ENCODE peak calls at places on chromosome 16, in four cellular contexts. One of them, this sample, is unnamed. For H3K36me3 and H3K27me3, the result is how much of the 10 kb centered on the place peaks cover.

GRCh38 chr16:3467920-3468319 is 24.4 kb downstream of the NAA60 start:
- DNase-seq in heart left ventricle: no peak
- DNase-seq in bronchial epithelial cell: peak
- DNase-seq in fibroblast of lung: peak
- DNase-seq in this sample: no peak

GRCh38 chr16:81261049-81261648 is 22.7 kb downstream of the BCO1 start:
- DNase-seq in heart left ventricle: no peak
- DNase-seq in bronchial epithelial cell: peak
- DNase-seq in fibroblast of lung: no peak
- DNase-seq in this sample: no peak

GRCh38 chr16:73228649-73229048 is 180.7 kb upstream of the ZFHX3 start:
- DNase-seq in heart left ventricle: peak
- DNase-seq in bronchial epithelial cell: no peak
- DNase-seq in fibroblast of lung: peak
- DNase-seq in this sample: no peak

GRCh38 chr16:48317614-48318013 is 67.6 kb downstream of the SIAH1 start:
- DNase-seq in heart left ventricle: no peak
- DNase-seq in bronchial epithelial cell: peak
- DNase-seq in fibroblast of lung: peak
- DNase-seq in this sample: no peak

GRCh38 chr16:8376430-8376829 is 213.9 kb downstream of the TMEM114 start:
- DNase-seq in heart left ventricle: no peak
- DNase-seq in bronchial epithelial cell: no peak
- DNase-seq in fibroblast of lung: no peak
- DNase-seq in this sample: no peak

GRCh38 chr16:80622007-80622406 is 81.2 kb downstream of the DYNLRB2 start:
- DNase-seq in heart left ventricle: no peak
- DNase-seq in bronchial epithelial cell: no peak
- DNase-seq in fibroblast of lung: no peak
- DNase-seq in this sample: no peak

GRCh38 chr16:8588703-8589292 is 1.5 kb downstream of the TMEM114 start:
- DNase-seq in heart left ventricle: no peak
- DNase-seq in bronchial epithelial cell: no peak
- DNase-seq in fibroblast of lung: no peak
- DNase-seq in this sample: no peak

GRCh38 chr16:11949527-11949926 is 7.7 kb upstream of the NPIPB2 start:
- DNase-seq in heart left ventricle: no peak
- DNase-seq in bronchial epithelial cell: peak
- DNase-seq in fibroblast of lung: peak
- DNase-seq in this sample: no peak

GRCh38 chr16:87243383-87243964 is 73.7 kb downstream of the C16orf95 start:
- DNase-seq in heart left ventricle: no peak
- DNase-seq in bronchial epithelial cell: no peak
- DNase-seq in fibroblast of lung: no peak
- DNase-seq in this sample: no peak

GRCh38 chr16:82741073-82741615 is 114.4 kb downstream of the CDH13 start:
- DNase-seq in heart left ventricle: no peak
- DNase-seq in bronchial epithelial cell: peak
- DNase-seq in fibroblast of lung: peak
- DNase-seq in this sample: no peak

GRCh38 chr16:81604960-81605383 is 160.4 kb downstream of the CMIP start:
- DNase-seq in heart left ventricle: no peak
- DNase-seq in bronchial epithelial cell: peak
- DNase-seq in fibroblast of lung: peak
- DNase-seq in this sample: no peak

GRCh38 chr16:11224894-11225676 is 30.9 kb downstream of the SOCS1 start:
- DNase-seq in heart left ventricle: no peak
- DNase-seq in bronchial epithelial cell: no peak
- DNase-seq in fibroblast of lung: no peak
- DNase-seq in this sample: no peak

GRCh38 chr16:23952128-23953041 is 116.6 kb downstream of the PRKCB start:
- DNase-seq in heart left ventricle: no peak
- DNase-seq in bronchial epithelial cell: no peak
- DNase-seq in fibroblast of lung: peak
- DNase-seq in this sample: no peak

GRCh38 chr16:84742561-84743200 is 42.9 kb downstream of the USP10 start:
- DNase-seq in heart left ventricle: no peak
- DNase-seq in bronchial epithelial cell: no peak
- DNase-seq in fibroblast of lung: no peak
- DNase-seq in this sample: no peak

GRCh38 chr16:89561195-89562026 is 929 bp downstream of the RPL13 start:
- DNase-seq in heart left ventricle: no peak
- DNase-seq in bronchial epithelial cell: no peak
- DNase-seq in fibroblast of lung: no peak
- DNase-seq in this sample: no peak

DNA sequence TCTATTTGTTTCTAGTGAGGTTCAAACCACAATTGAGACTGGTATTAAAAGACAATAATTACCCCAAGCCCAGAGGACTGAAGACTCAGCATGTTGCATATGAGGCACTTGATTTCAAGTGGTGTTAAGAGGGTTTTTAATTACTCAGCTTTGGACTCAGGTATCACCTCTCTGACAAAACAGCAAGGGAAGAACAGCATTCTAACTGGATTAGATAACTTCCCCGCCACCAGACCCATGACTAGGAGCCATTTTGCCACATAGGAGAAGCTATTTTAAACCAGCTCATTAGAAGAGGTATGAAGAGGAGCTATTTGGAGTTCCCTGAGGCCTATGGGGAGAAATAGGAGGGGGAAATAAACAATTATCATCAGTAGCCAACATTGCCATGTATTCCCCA is 226.1 kb upstream of the TOX3 start:
- DNase-seq in heart left ventricle: no peak
- DNase-seq in bronchial epithelial cell: no peak
- DNase-seq in fibroblast of lung: no peak
- DNase-seq in this sample: no peak
- H3K36me3 ChIP-seq in heart left ventricle: under half
- H3K36me3 ChIP-seq in bronchial epithelial cell: under half
- H3K36me3 ChIP-seq in fibroblast of lung: under half
- H3K36me3 ChIP-seq in this sample: under half

GRCh38 chr16:58459344-58460218 is 40.4 kb upstream of the NDRG4 start:
- DNase-seq in heart left ventricle: peak
- DNase-seq in bronchial epithelial cell: peak
- DNase-seq in fibroblast of lung: peak
- DNase-seq in this sample: no peak

GRCh38 chr16:58458634-58459343 is 41.2 kb upstream of the NDRG4 start:
- DNase-seq in heart left ventricle: no peak
- DNase-seq in bronchial epithelial cell: no peak
- DNase-seq in fibroblast of lung: no peak
- DNase-seq in this sample: no peak

GRCh38 chr16:58461056-58461455 is 38.9 kb upstream of the NDRG4 start:
- DNase-seq in heart left ventricle: no peak
- DNase-seq in bronchial epithelial cell: peak
- DNase-seq in fibroblast of lung: no peak
- DNase-seq in this sample: no peak

GRCh38 chr16:58461640-58462039 is 38.3 kb upstream of the NDRG4 start:
- DNase-seq in heart left ventricle: no peak
- DNase-seq in bronchial epithelial cell: no peak
- DNase-seq in fibroblast of lung: no peak
- DNase-seq in this sample: no peak

GRCh38 chr16:58460219-58460610 is 39.7 kb upstream of the NDRG4 start:
- DNase-seq in heart left ventricle: no peak
- DNase-seq in bronchial epithelial cell: no peak
- DNase-seq in fibroblast of lung: no peak
- DNase-seq in this sample: no peak
- H3K27me3 ChIP-seq in heart left ventricle: under half
- H3K27me3 ChIP-seq in bronchial epithelial cell: under half
- H3K27me3 ChIP-seq in fibroblast of lung: under half
- H3K27me3 ChIP-seq in this sample: under half

GRCh38 chr16:15530085-15530484 is 95.7 kb downstream of the BMERB1 start:
- DNase-seq in heart left ventricle: no peak
- DNase-seq in bronchial epithelial cell: no peak
- DNase-seq in fibroblast of lung: no peak
- DNase-seq in this sample: no peak

GRCh38 chr16:15535772-15536171 is 101.4 kb downstream of the BMERB1 start:
- DNase-seq in heart left ventricle: no peak
- DNase-seq in bronchial epithelial cell: no peak
- DNase-seq in fibroblast of lung: no peak
- DNase-seq in this sample: no peak

GRCh38 chr16:15536813-15537212 is 102.4 kb downstream of the BMERB1 start:
- DNase-seq in heart left ventricle: no peak
- DNase-seq in bronchial epithelial cell: no peak
- DNase-seq in fibroblast of lung: no peak
- DNase-seq in this sample: no peak

GRCh38 chr16:15532825-15533224 is 98.4 kb downstream of the BMERB1 start:
- DNase-seq in heart left ventricle: no peak
- DNase-seq in bronchial epithelial cell: no peak
- DNase-seq in fibroblast of lung: no peak
- DNase-seq in this sample: no peak

GRCh38 chr16:15533386-15533785 is 99.0 kb downstream of the BMERB1 start:
- DNase-seq in heart left ventricle: no peak
- DNase-seq in bronchial epithelial cell: no peak
- DNase-seq in fibroblast of lung: no peak
- DNase-seq in this sample: no peak
- H3K36me3 ChIP-seq in heart left ventricle: under half
- H3K36me3 ChIP-seq in bronchial epithelial cell: under half
- H3K36me3 ChIP-seq in fibroblast of lung: under half
- H3K36me3 ChIP-seq in this sample: under half

GRCh38 chr16:56192644-56192960 is 1.3 kb downstream of the GNAO1 start:
- DNase-seq in heart left ventricle: no peak
- DNase-seq in bronchial epithelial cell: no peak
- DNase-seq in fibroblast of lung: no peak
- DNase-seq in this sample: no peak
- H3K27me3 ChIP-seq in heart left ventricle: under half
- H3K27me3 ChIP-seq in bronchial epithelial cell: under half
- H3K27me3 ChIP-seq in fibroblast of lung: under half
- H3K27me3 ChIP-seq in this sample: under half

DNA sequence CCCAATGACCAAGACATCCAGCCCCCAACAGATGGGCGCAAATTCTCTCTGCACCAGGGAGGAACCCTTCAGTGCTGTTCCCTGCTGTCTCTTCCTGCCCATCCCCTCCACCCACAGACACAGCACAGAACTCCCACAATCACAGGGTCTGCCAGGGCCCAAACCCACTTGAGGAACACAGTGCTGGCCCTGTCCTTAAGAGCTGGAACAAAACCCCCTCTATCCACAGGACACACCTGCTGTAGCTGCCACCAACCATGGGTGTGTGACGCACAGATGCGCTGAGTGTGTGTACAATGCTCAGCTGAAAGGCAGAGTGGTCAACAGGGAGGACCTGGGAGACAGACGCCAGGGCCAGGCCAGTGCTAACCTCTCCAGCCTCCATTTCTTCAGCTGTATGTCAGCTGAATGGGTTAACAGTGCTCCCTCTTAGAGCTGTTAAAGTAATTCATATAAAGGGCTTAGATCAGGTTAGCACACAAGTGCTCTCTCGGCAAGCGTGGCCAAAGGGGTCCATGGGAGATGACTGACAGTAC is 62.1 kb downstream of the AMFR start:
- DNase-seq in heart left ventricle: peak
- DNase-seq in bronchial epithelial cell: no peak
- DNase-seq in fibroblast of lung: no peak
- DNase-seq in this sample: no peak
- H3K36me3 ChIP-seq in heart left ventricle: half or more
- H3K36me3 ChIP-seq in bronchial epithelial cell: under half
- H3K36me3 ChIP-seq in fibroblast of lung: under half
- H3K36me3 ChIP-seq in this sample: half or more

GRCh38 chr16:703406-703805 is 2.2 kb downstream of the FBXL16 start:
- DNase-seq in heart left ventricle: no peak
- DNase-seq in bronchial epithelial cell: no peak
- DNase-seq in fibroblast of lung: no peak
- DNase-seq in this sample: no peak
- H3K27me3 ChIP-seq in heart left ventricle: half or more
- H3K27me3 ChIP-seq in bronchial epithelial cell: under half
- H3K27me3 ChIP-seq in fibroblast of lung: under half
- H3K27me3 ChIP-seq in this sample: under half

DNA sequence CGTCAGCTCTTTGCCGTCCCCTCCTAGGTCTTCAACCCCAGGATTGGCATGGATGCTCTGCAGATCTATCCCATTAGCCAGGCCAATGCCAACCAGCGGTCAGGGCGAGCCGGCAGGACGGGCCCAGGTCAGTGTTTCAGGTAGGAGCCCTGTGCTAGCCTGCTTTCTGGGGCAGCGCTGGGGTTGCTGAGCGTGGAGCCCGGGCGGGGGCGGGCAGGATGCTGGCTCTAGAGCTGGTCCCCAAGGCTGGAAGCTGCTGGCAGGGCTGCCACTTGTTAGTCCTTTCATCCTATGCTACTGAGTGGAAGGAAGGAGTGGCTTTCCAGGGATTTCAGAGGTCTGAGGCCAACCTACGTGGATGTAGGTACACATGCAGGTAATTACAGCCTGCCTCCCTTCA is 12.3 kb downstream of the DHX38 start:
- DNase-seq in heart left ventricle: no peak
- DNase-seq in bronchial epithelial cell: no peak
- DNase-seq in fibroblast of lung: no peak
- DNase-seq in this sample: no peak
- H3K36me3 ChIP-seq in heart left ventricle: half or more
- H3K36me3 ChIP-seq in bronchial epithelial cell: half or more
- H3K36me3 ChIP-seq in fibroblast of lung: under half
- H3K36me3 ChIP-seq in this sample: half or more